ENCODE peak calls at places on chromosomes 3 and 15, in six cellular contexts. J is hepatocyte, X is heart left ventricle, M is fibroblast of lung, R is neural progenitor cell, W is lung. H is an unnamed sample.
A peak's percentile ranks its signal among the peaks of the same experiment; 100 is the strongest.

GRCh38 chr3:36648241-36649034 is 115.9 kb downstream of the DCLK3 start:
- DNase-seq in R (no peak), W (no peak), J (no peak), X (no peak), M (peak; percentile 86), H (no peak)

GRCh38 chr3:15934389-15935195 is 136.8 kb upstream of the ANKRD28 start:
- DNase-seq in W (no peak), J (no peak), R (no peak), M (no peak), X (peak; percentile 34), H (no peak)

GRCh38 chr15:72153269-72153668 is 35.1 kb downstream of the SENP8 start:
- DNase-seq in M (peak; percentile 51), J (no peak), W (no peak), X (no peak), R (no peak), H (no peak)

GRCh38 chr3:136194409-136195257 is 1.5 kb downstream of the MSL2 start:
- DNase-seq in J (peak; percentile 32), X (peak; percentile 27), W (peak; percentile 34), M (peak; percentile 33), R (peak; percentile 76), H (peak; percentile 37)

GRCh38 chr15:79094611-79095021 is 4.0 kb upstream of the RASGRF1 start:
- DNase-seq in R (no peak), W (no peak), X (no peak), J (no peak), M (no peak), H (no peak)

GRCh38 chr3:41683666-41684350 is 278.1 kb downstream of the ULK4 start:
- DNase-seq in W (no peak), X (no peak), M (peak; percentile 51), R (no peak), J (peak; percentile 80), H (no peak)

GRCh38 chr3:67593761-67594234 is 60.6 kb downstream of the SUCLG2 start:
- DNase-seq in X (no peak), M (peak; percentile 43), J (no peak), R (no peak), W (no peak), H (peak; percentile 18)

GRCh38 chr3:127961963-127962362 is 46.9 kb downstream of the KBTBD12 start:
- DNase-seq in M (no peak), J (peak; percentile 70), R (no peak), X (no peak), W (no peak), H (no peak)

GRCh38 chr3:119595639-119596329 is 1.9 kb upstream of the PLA1A start:
- DNase-seq in J (no peak), R (no peak), X (peak; percentile 36), W (no peak), M (no peak), H (no peak)

GRCh38 chr15:64044315-64045105 is 1.8 kb downstream of the DAPK2 start:
- DNase-seq in W (no peak), J (no peak), R (no peak), X (no peak), M (no peak), H (peak; percentile 27)

GRCh38 chr15:64019764-64020163 is 26.5 kb downstream of the DAPK2 start:
- DNase-seq in X (peak; percentile 84), J (peak; percentile 36), M (no peak), W (no peak), R (no peak), H (peak; percentile 74)

GRCh38 chr3:55888282-55888855 is 401.3 kb upstream of the WNT5A start:
- DNase-seq in W (no peak), X (no peak), M (no peak), R (peak; percentile 37), J (no peak), H (no peak)

GRCh38 chr15:36808401-36809160 is 229.2 kb downstream of the CDIN1 start:
- DNase-seq in R (no peak), X (no peak), M (no peak), W (no peak), J (peak; percentile 29), H (no peak)

GRCh38 chr15:36814085-36814484 is 234.7 kb downstream of the CDIN1 start:
- DNase-seq in M (no peak), R (no peak), J (peak; percentile 23), X (no peak), W (no peak), H (no peak)

GRCh38 chr15:36811903-36812302 is 232.5 kb downstream of the CDIN1 start:
- DNase-seq in W (no peak), M (no peak), J (no peak), X (no peak), R (no peak), H (no peak)

GRCh38 chr15:36809380-36809779 is 230.0 kb downstream of the CDIN1 start:
- DNase-seq in J (no peak), W (no peak), R (no peak), M (no peak), X (no peak), H (no peak)

DNA sequence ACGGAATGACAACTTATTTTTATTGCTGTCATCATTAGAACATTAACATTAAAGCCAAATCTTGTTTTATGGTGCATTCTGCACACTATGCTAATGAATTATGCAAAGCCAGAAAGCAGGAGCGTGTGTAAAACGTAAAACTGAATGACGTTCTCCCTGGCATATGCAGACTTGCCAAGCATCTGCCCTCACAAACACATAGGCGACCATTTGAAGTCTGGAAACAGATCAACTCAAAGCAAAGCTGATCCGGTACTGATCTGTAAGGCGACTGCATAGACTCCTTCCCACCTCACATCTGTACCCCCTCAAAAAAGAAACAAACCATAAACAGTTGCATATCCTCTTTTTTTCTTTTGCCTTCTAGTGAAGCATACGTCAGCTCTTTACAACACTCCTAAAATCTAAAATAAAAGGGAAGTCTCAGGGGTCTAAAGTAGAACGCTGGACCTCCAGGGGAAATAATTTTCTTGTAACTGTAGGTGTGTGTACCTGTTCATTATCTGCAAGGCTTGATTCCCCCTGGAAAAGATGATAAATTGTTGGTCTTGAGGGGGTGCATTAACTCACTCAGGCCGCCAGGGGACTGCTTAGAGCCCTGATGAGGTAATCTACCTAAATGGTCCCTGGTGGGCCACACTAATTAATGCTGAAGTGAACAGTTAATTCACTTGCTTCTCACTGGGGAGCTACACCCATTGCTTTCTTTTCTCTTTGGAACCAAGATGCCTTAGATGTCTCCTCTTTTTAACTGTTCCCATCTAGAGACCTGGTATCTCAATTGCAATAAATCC is 231.4 kb downstream of the CDIN1 start:
- DNase-seq in R (peak; percentile 75), W (no peak), J (no peak), M (no peak), X (no peak), H (no peak)
- TF ChIP-seq CTCF in R (peak; percentile 74), W (no peak), J (peak; percentile 18), M (no peak), X (no peak), H (no peak)

GRCh38 chr3:77500711-77501110 is 460.8 kb downstream of the ROBO2 start:
- DNase-seq in W (no peak), M (no peak), R (no peak), X (no peak), J (no peak), H (no peak)
- H3K9me3 ChIP-seq in W (no peaks in the 10 kb centered on the region), M (no peaks in the 10 kb centered on the region), R (no peaks in the 10 kb centered on the region), X (no peaks in the 10 kb centered on the region), J (no peaks in the 10 kb centered on the region), H (no peaks in the 10 kb centered on the region)

GRCh38 chr3:149131594-149131993 is 2.2 kb downstream of the HPS3 start:
- DNase-seq in M (no peak), W (no peak), R (no peak), X (no peak), J (no peak), H (peak; percentile 44)
- H3K4me3 ChIP-seq in M (no peak overlapping the region), W (no peak overlapping the region), R (no peak overlapping the region), X (no peak overlapping the region), J (no peak overlapping the region), H (no peak overlapping the region)

DNA sequence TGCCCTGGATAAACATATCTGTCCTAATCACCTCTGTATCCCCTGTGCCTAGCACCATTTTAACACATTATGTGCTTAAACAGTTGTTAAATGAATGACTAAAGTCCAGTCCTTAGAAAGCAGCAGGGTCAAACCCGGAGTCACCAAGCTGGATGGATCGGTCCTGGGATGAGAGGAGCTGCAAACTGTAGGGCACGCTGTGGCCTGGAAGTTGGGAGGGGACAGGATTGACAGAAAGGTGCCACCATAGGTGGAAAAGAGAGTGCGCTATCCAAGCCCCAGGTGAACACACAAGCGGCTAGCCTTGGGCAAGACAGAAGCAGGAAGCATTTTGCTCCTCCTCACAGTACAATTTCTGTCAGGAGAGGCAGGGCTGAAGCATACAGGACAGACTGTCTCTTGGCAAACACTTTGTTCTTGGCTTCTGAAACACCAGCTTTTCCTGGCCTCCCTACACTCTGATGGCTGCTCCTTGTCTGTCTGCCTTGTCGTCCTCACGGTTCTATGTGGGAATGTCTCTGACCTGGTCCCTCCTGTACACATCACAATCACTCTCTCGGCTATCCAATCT is 48.4 kb upstream of the KY start:
- DNase-seq in M (no peak), J (no peak), R (no peak), W (no peak), X (no peak), H (no peak)
- TF ChIP-seq CTCF in M (no peak), J (no peak), R (no peak), W (no peak), X (no peak), H (no peak)

H was measured in thyroid gland.